ENCODE peak calls at places on chromosomes 12 and 14, in six cellular contexts. L is hepatocyte, W is cardiac muscle cell, P is ascending aorta, C is esophagus squamous epithelium, Y is transverse colon. E is an unnamed sample.

GRCh38 chr12:22299294-22299912 is 35.1 kb downstream of the ST8SIA1 start:
- DNase-seq in L (no peak), W (no peak), P (no peak), C (no peak), Y (no peak), E (no peak)

GRCh38 chr12:117486840-117487659 is 125.6 kb upstream of the NOS1 start:
- DNase-seq in L (peak; percentile 50), W (no peak), P (no peak), C (no peak), Y (no peak), E (peak; percentile 25)

GRCh38 chr14:85308531-85309300 is 221.2 kb upstream of the FLRT2 start:
- DNase-seq in L (no peak), W (peak; percentile 40), P (no peak), C (no peak), Y (no peak), E (no peak)

GRCh38 chr12:94545937-94546771 is 86.5 kb upstream of the CEP83 start:
- DNase-seq in L (peak; percentile 82), W (peak; percentile 69), P (no peak), C (no peak), Y (peak; percentile 65), E (no peak)

GRCh38 chr14:90750191-90750590 is 66.0 kb downstream of the TTC7B start:
- DNase-seq in L (no peak), W (no peak), P (no peak), C (no peak), Y (no peak), E (no peak)

GRCh38 chr12:110790301-110790700 is 47.6 kb upstream of the PPP1CC start:
- DNase-seq in L (no peak), W (no peak), P (no peak), C (no peak), Y (no peak), E (no peak)

GRCh38 chr12:9776795-9777194 is 16.1 kb upstream of the CD69 start:
- DNase-seq in L (no peak), W (no peak), P (no peak), C (no peak), Y (no peak), E (no peak)

GRCh38 chr14:49923881-49924280 is 31.0 kb downstream of the ARF6 start:
- DNase-seq in L (no peak), W (no peak), P (no peak), C (no peak), Y (no peak), E (no peak)

GRCh38 chr14:99038401-99038800 is 233.6 kb downstream of the BCL11B start:
- DNase-seq in L (no peak), W (no peak), P (peak; percentile 41), C (no peak), Y (no peak), E (no peak)

GRCh38 chr12:4278582-4278939 is 5.0 kb downstream of the CCND2 start:
- DNase-seq in L (peak; percentile 71), W (peak; percentile 64), P (no peak), C (no peak), Y (peak; percentile 78), E (peak; percentile 77)

GRCh38 chr14:100155049-100155621 is 4.3 kb downstream of the DEGS2 start:
- DNase-seq in L (peak; percentile 56), W (peak; percentile 24), P (no peak), C (no peak), Y (peak; percentile 63), E (no peak)

GRCh38 chr14:104975481-104976197 is 2.5 kb downstream of the AHNAK2 start:
- DNase-seq in L (peak; percentile 15), W (peak; percentile 39), P (no peak), C (no peak), Y (no peak), E (no peak)

GRCh38 chr12:20368653-20369163 is 371 bp downstream of the PDE3A start:
- DNase-seq in L (peak; percentile 63), W (peak; percentile 59), P (no peak), C (no peak), Y (peak; percentile 23), E (peak; percentile 23)

GRCh38 chr12:91924827-91925226 is 220.8 kb downstream of the BTG1 start:
- DNase-seq in L (no peak), W (no peak), P (no peak), C (no peak), Y (no peak), E (no peak)

GRCh38 chr12:114562654-114563053 is 121.3 kb downstream of the TBX3 start:
- DNase-seq in L (no peak), W (no peak), P (no peak), C (no peak), Y (no peak), E (no peak)

GRCh38 chr12:105378821-105379400 is 48.4 kb downstream of the C12orf75 start:
- DNase-seq in L (no peak), W (peak; percentile 30), P (no peak), C (no peak), Y (no peak), E (no peak)
- TF ChIP-seq CTCF in L (peak; percentile 34), W (peak; percentile 26), P (peak; percentile 4), C (no peak), Y (no peak), E (peak; percentile 20)

GRCh38 chr12:6181583-6182278 is 18.5 kb upstream of the CD9 start:
- DNase-seq in L (no peak), W (no peak), P (no peak), C (no peak), Y (no peak), E (no peak)
- H3K27ac ChIP-seq in L (peak overlapping the region; percentile 87), W (no peak overlapping the region), P (peak overlapping the region; percentile 92), C (peak overlapping the region; percentile 90), Y (peak overlapping the region; percentile 83), E (peak overlapping the region; percentile 70)

GRCh38 chr12:104593482-104593881 is 136.7 kb downstream of the CHST11 start:
- DNase-seq in L (no peak), W (no peak), P (no peak), C (no peak), Y (no peak), E (no peak)

GRCh38 chr12:104598342-104599271 is 141.9 kb downstream of the CHST11 start:
- DNase-seq in L (no peak), W (peak; percentile 67), P (no peak), C (no peak), Y (no peak), E (no peak)

GRCh38 chr12:104599272-104599984 is 142.7 kb downstream of the CHST11 start:
- DNase-seq in L (no peak), W (no peak), P (no peak), C (no peak), Y (no peak), E (no peak)

GRCh38 chr12:104596876-104597833 is 140.4 kb downstream of the CHST11 start:
- DNase-seq in L (no peak), W (no peak), P (no peak), C (no peak), Y (no peak), E (no peak)

GRCh38 chr12:104596128-104596799 is 139.5 kb downstream of the CHST11 start:
- DNase-seq in L (peak; percentile 42), W (no peak), P (no peak), C (no peak), Y (peak; percentile 24), E (peak; percentile 76)
- H3K4me1 ChIP-seq in L (no peaks in the 10 kb centered on the region), W (peaks cover 24% of the 10 kb centered on the region), P (peaks cover 9% of the 10 kb centered on the region), C (peaks cover 13% of the 10 kb centered on the region), Y (peaks cover 3% of the 10 kb centered on the region), E (peaks cover 9% of the 10 kb centered on the region)

DNA sequence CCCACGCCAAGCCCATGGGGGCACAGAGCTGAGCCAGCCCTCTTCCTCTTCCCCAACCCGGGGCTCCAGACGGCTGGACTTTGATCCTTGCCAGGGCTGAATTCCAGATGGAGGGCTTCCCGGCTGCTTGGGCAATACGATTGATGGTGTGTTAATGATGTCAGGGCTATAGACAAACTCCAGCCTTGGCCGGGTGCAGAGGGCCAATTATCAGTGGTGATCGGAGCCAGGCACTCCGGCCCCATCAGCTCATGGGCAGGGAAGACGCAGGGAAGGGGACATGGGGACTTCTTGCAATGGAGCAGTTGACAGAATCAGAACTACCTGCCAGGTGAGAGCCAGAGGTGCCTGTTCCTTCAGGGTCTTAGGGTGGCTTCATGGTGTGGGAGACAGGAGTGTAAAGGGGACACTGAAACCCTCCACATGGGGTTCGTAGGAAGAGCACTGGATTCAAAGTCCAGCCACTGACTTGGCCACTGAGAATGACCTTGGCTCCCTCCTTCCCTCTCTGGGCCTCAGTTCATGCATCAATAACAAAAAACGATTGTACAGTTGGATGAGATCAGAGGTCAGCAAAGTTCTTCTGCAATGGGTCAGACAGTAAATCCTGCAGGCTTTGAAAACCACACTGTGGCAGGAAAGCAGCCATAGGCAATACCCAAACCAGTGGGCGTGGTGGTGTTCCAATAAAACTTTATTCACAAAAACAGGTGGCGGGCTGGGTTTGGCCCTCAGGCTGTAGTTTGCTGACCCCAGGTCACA is 333.7 kb downstream of the MED13L start:
- DNase-seq in L (no peak), W (no peak), P (no peak), C (no peak), Y (no peak), E (no peak)
- TF ChIP-seq CTCF in L (no peak), W (no peak), P (no peak), C (no peak), Y (no peak), E (no peak)

GRCh38 chr12:56836800-56837663 is 73.9 kb downstream of the HSD17B6 start:
- DNase-seq in L (no peak), W (no peak), P (no peak), C (no peak), Y (no peak), E (no peak)
- H3K27ac ChIP-seq in L (no peak overlapping the region), W (no peak overlapping the region), P (no peak overlapping the region), C (no peak overlapping the region), Y (no peak overlapping the region), E (peak overlapping the region; percentile 28)

E was measured in tibial artery.